ENCODE peak calls at places on chromosomes 16 and 17, in seven cellular contexts. One of them, this sample, is unnamed.

GRCh38 chr16:67942510-67943255 is 1.2 kb downstream of the LCAT start:
- DNase-seq in CD8-positive, alpha-beta memory T cell: no peak
- DNase-seq in Peyer's patch: no peak
- DNase-seq in testis: no peak
- DNase-seq in ovary: no peak
- DNase-seq in GM12865: no peak
- DNase-seq in right cardiac atrium: peak
- DNase-seq in this sample: no peak

GRCh38 chr16:84532299-84532724 is 27.9 kb upstream of the MEAK7 start:
- DNase-seq in CD8-positive, alpha-beta memory T cell: no peak
- DNase-seq in Peyer's patch: no peak
- DNase-seq in testis: peak
- DNase-seq in ovary: peak
- DNase-seq in GM12865: peak
- DNase-seq in right cardiac atrium: peak
- DNase-seq in this sample: peak

GRCh38 chr16:29816694-29817441 is 916 bp downstream of the PAGR1 start:
- DNase-seq in CD8-positive, alpha-beta memory T cell: peak
- DNase-seq in Peyer's patch: peak
- DNase-seq in testis: peak
- DNase-seq in ovary: peak
- DNase-seq in GM12865: peak
- DNase-seq in right cardiac atrium: peak
- DNase-seq in this sample: no peak

GRCh38 chr16:75236736-75237397 is 14.6 kb downstream of the BCAR1 start:
- DNase-seq in CD8-positive, alpha-beta memory T cell: no peak
- DNase-seq in Peyer's patch: no peak
- DNase-seq in testis: no peak
- DNase-seq in ovary: peak
- DNase-seq in GM12865: no peak
- DNase-seq in right cardiac atrium: no peak
- DNase-seq in this sample: no peak

GRCh38 chr17:61366715-61367413 is 32.8 kb upstream of the TBX2 start:
- DNase-seq in CD8-positive, alpha-beta memory T cell: no peak
- DNase-seq in Peyer's patch: no peak
- DNase-seq in testis: no peak
- DNase-seq in ovary: no peak
- DNase-seq in GM12865: no peak
- DNase-seq in right cardiac atrium: peak
- DNase-seq in this sample: no peak

GRCh38 chr17:75067856-75068255 is 19.9 kb upstream of the SLC16A5 start:
- DNase-seq in CD8-positive, alpha-beta memory T cell: no peak
- DNase-seq in Peyer's patch: no peak
- DNase-seq in testis: no peak
- DNase-seq in ovary: no peak
- DNase-seq in GM12865: peak
- DNase-seq in right cardiac atrium: no peak
- DNase-seq in this sample: no peak

GRCh38 chr17:42687707-42688275 is 5.5 kb downstream of the CNTNAP1 start:
- DNase-seq in CD8-positive, alpha-beta memory T cell: no peak
- DNase-seq in Peyer's patch: no peak
- DNase-seq in testis: no peak
- DNase-seq in ovary: no peak
- DNase-seq in GM12865: no peak
- DNase-seq in right cardiac atrium: no peak
- DNase-seq in this sample: no peak

GRCh38 chr17:59428896-59429460 is 97.5 kb downstream of the YPEL2 start:
- DNase-seq in CD8-positive, alpha-beta memory T cell: no peak
- DNase-seq in Peyer's patch: no peak
- DNase-seq in testis: no peak
- DNase-seq in ovary: no peak
- DNase-seq in GM12865: no peak
- DNase-seq in right cardiac atrium: no peak
- DNase-seq in this sample: no peak

GRCh38 chr16:52203096-52203495 is 343.8 kb downstream of the TOX3 start:
- DNase-seq in CD8-positive, alpha-beta memory T cell: no peak
- DNase-seq in Peyer's patch: no peak
- DNase-seq in testis: no peak
- DNase-seq in ovary: no peak
- DNase-seq in GM12865: no peak
- DNase-seq in right cardiac atrium: no peak
- DNase-seq in this sample: no peak

GRCh38 chr16:17377360-17378324 is 93.1 kb downstream of the XYLT1 start:
- DNase-seq in CD8-positive, alpha-beta memory T cell: no peak
- DNase-seq in Peyer's patch: peak
- DNase-seq in testis: no peak
- DNase-seq in ovary: no peak
- DNase-seq in GM12865: peak
- DNase-seq in right cardiac atrium: no peak
- DNase-seq in this sample: no peak

GRCh38 chr16:79186196-79186595 is 414.3 kb downstream of the MAF start:
- DNase-seq in CD8-positive, alpha-beta memory T cell: no peak
- DNase-seq in Peyer's patch: no peak
- DNase-seq in testis: peak
- DNase-seq in ovary: no peak
- DNase-seq in GM12865: no peak
- DNase-seq in right cardiac atrium: no peak
- DNase-seq in this sample: no peak

GRCh38 chr17:58165981-58166380 is 801 bp upstream of the OR4D2 start:
- DNase-seq in CD8-positive, alpha-beta memory T cell: no peak
- DNase-seq in Peyer's patch: no peak
- DNase-seq in testis: no peak
- DNase-seq in ovary: no peak
- DNase-seq in GM12865: no peak
- DNase-seq in right cardiac atrium: no peak
- DNase-seq in this sample: no peak

GRCh38 chr17:79844869-79845600 is 5.8 kb upstream of the CBX4 start:
- DNase-seq in CD8-positive, alpha-beta memory T cell: peak
- DNase-seq in Peyer's patch: no peak
- DNase-seq in testis: no peak
- DNase-seq in ovary: peak
- DNase-seq in GM12865: peak
- DNase-seq in right cardiac atrium: peak
- DNase-seq in this sample: no peak

GRCh38 chr16:88753600-88753999 is 31.4 kb downstream of the PIEZO1 start:
- DNase-seq in CD8-positive, alpha-beta memory T cell: no peak
- DNase-seq in Peyer's patch: no peak
- DNase-seq in testis: no peak
- DNase-seq in ovary: no peak
- DNase-seq in GM12865: no peak
- DNase-seq in right cardiac atrium: no peak
- DNase-seq in this sample: no peak

GRCh38 chr16:87369796-87370719 is 13.5 kb downstream of the FBXO31 start:
- DNase-seq in CD8-positive, alpha-beta memory T cell: no peak
- DNase-seq in Peyer's patch: no peak
- DNase-seq in testis: no peak
- DNase-seq in ovary: no peak
- DNase-seq in GM12865: no peak
- DNase-seq in right cardiac atrium: peak
- DNase-seq in this sample: no peak

GRCh38 chr17:48240122-48240521 is 132.6 kb downstream of the SNX11 start:
- DNase-seq in CD8-positive, alpha-beta memory T cell: no peak
- DNase-seq in Peyer's patch: no peak
- DNase-seq in testis: no peak
- DNase-seq in ovary: no peak
- DNase-seq in GM12865: no peak
- DNase-seq in right cardiac atrium: no peak
- DNase-seq in this sample: no peak

GRCh38 chr17:48239603-48239995 is 132.0 kb downstream of the SNX11 start:
- DNase-seq in CD8-positive, alpha-beta memory T cell: no peak
- DNase-seq in Peyer's patch: no peak
- DNase-seq in testis: no peak
- DNase-seq in ovary: no peak
- DNase-seq in GM12865: no peak
- DNase-seq in right cardiac atrium: no peak
- DNase-seq in this sample: no peak

GRCh38 chr17:48241131-48241591 is 133.6 kb downstream of the SNX11 start:
- DNase-seq in CD8-positive, alpha-beta memory T cell: no peak
- DNase-seq in Peyer's patch: no peak
- DNase-seq in testis: no peak
- DNase-seq in ovary: no peak
- DNase-seq in GM12865: peak
- DNase-seq in right cardiac atrium: peak
- DNase-seq in this sample: no peak

GRCh38 chr17:48240562-48241130 is 133.1 kb downstream of the SNX11 start:
- DNase-seq in CD8-positive, alpha-beta memory T cell: no peak
- DNase-seq in Peyer's patch: no peak
- DNase-seq in testis: no peak
- DNase-seq in ovary: no peak
- DNase-seq in GM12865: no peak
- DNase-seq in right cardiac atrium: no peak
- DNase-seq in this sample: no peak

DNA sequence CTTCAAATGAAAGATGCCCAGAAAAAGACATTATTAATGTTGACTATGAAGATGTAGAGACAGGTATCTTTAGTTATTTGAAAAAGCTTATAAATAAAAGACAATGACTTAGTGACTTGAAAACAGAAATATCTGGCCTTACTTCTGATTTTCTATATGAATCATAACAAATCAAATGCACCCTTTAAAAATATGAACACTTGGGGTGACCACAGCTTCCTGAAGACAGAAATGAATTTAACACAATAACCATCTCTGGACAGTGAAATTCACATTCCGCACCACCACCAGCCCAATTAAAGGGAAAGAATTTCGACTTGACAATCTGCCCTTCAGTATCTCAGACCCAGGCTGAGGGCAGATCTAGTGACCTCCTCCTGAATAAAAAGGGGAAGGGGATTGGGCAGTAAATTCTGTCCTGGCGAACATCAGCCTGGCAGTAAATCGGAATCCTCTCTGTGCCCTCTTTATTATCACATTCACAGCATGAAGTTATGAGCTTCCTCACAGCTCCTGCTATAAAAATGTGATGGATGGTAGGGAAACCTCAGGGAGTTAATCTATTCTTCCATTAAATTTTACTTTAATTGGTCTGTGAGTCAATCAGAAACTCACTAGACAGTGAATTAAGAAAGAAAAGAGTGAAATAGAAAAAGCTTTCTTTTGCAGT is 131.5 kb downstream of the SNX11 start:
- DNase-seq in CD8-positive, alpha-beta memory T cell: no peak
- DNase-seq in Peyer's patch: no peak
- DNase-seq in testis: no peak
- DNase-seq in ovary: no peak
- DNase-seq in GM12865: peak
- DNase-seq in right cardiac atrium: no peak
- DNase-seq in this sample: no peak
- H3K4me3 ChIP-seq in CD8-positive, alpha-beta memory T cell: no peak
- H3K4me3 ChIP-seq in Peyer's patch: no peak
- H3K4me3 ChIP-seq in testis: no peak
- H3K4me3 ChIP-seq in ovary: no peak
- H3K4me3 ChIP-seq in GM12865: no peak
- H3K4me3 ChIP-seq in right cardiac atrium: no peak
- H3K4me3 ChIP-seq in this sample: no peak

DNA sequence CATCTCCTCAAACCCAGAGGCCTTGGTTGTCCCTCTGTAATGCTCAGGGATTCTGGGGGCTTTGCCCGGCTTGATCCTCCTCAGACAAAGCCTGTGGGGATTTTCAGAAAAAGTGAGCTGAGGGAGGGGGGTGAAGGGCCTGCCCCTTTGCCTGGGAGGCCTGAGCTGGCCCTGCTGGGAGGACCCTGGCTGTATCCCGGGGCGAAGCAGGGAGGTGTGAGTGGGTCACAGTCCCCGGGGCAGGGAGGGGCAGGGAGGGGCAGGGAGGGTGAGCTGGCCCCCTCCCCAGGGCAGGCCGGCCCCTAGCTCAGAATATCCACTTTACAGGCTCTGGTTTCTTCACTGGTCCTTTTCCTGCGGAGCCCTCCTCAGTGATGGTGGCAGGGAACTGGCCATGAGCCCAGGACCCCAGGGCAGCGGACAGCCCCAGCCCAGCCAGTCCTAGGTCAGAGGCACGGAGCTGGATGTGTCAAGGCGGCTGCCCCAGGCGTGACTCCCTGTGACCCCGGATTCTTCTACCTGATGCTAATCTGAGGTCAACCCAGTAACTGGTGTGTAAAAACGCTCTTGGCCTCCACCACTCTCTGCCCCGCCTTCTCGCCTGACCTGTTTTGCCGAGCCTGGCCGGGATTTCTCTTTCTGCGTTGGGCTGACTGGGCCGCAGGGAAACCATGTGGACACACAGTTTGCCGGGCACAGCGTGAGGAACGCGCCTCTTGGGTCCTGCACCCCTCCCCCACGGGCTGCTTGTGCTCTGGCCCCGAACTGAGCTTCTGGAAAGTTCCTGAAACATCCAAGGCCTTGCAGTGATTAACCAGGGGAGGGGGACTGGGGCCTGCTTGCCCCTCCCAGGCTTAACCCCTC is 5.8 kb upstream of the FASN start:
- DNase-seq in CD8-positive, alpha-beta memory T cell: no peak
- DNase-seq in Peyer's patch: no peak
- DNase-seq in testis: peak
- DNase-seq in ovary: peak
- DNase-seq in GM12865: no peak
- DNase-seq in right cardiac atrium: peak
- DNase-seq in this sample: no peak
- H3K4me3 ChIP-seq in CD8-positive, alpha-beta memory T cell: no peak
- H3K4me3 ChIP-seq in Peyer's patch: no peak
- H3K4me3 ChIP-seq in testis: no peak
- H3K4me3 ChIP-seq in ovary: no peak
- H3K4me3 ChIP-seq in GM12865: no peak
- H3K4me3 ChIP-seq in right cardiac atrium: no peak
- H3K4me3 ChIP-seq in this sample: no peak

DNA sequence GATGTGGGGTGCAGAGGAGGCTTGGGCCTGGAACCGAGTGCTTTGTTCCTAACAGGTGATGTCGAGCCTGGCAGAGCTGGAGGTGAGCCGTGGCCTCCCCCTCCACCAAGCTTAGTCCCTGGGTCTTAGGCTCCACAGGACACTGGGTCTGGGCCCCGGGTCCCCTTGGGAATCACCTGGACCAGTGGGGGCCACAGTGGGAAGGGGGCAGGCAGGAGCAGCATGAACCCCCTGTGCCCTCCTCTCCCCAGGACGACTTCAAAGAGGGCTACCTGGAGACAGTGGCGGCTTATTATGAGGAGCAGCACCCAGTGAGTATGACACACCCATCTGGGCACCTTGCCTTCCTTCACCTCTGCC is 2.5 kb downstream of the IL32 start:
- DNase-seq in CD8-positive, alpha-beta memory T cell: no peak
- DNase-seq in Peyer's patch: no peak
- DNase-seq in testis: no peak
- DNase-seq in ovary: no peak
- DNase-seq in GM12865: no peak
- DNase-seq in right cardiac atrium: no peak
- DNase-seq in this sample: no peak
- H3K4me3 ChIP-seq in CD8-positive, alpha-beta memory T cell: peak
- H3K4me3 ChIP-seq in Peyer's patch: peak
- H3K4me3 ChIP-seq in testis: no peak
- H3K4me3 ChIP-seq in ovary: no peak
- H3K4me3 ChIP-seq in GM12865: peak
- H3K4me3 ChIP-seq in right cardiac atrium: no peak
- H3K4me3 ChIP-seq in this sample: no peak

DNA sequence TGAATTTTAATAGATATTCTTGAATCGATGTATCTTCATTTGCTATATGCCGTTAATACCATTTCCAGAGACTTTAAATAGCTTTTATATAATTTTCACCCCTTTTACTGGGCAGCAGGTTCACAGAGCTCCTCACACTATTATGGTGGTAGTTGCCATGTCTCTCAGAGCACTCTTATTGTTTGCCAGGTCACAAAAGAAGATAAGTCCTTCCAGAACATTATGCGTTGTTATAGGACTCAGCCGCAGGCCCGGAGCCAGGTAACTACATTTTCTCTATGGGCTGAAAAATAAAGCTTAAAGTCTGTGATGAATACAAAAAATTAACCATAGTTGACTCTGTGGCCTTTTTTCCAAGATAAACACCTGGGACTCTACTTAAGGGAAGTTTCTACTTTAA is 24.0 kb downstream of the AKTIP start:
- DNase-seq in CD8-positive, alpha-beta memory T cell: no peak
- DNase-seq in Peyer's patch: no peak
- DNase-seq in testis: no peak
- DNase-seq in ovary: no peak
- DNase-seq in GM12865: no peak
- DNase-seq in right cardiac atrium: no peak
- DNase-seq in this sample: no peak
- H3K4me3 ChIP-seq in CD8-positive, alpha-beta memory T cell: no peak
- H3K4me3 ChIP-seq in Peyer's patch: no peak
- H3K4me3 ChIP-seq in testis: no peak
- H3K4me3 ChIP-seq in ovary: no peak
- H3K4me3 ChIP-seq in GM12865: no peak
- H3K4me3 ChIP-seq in right cardiac atrium: no peak
- H3K4me3 ChIP-seq in this sample: no peak